ENCODE peak calls at places on chromosomes 12 and 14, in four cellular contexts. P is HEK293T, O is GM12878, T is K562. F is an unnamed sample.

GRCh38 chr14:99518441-99519346 is 37.5 kb downstream of the CCNK start:
- DNase-seq in T (peak), O (no peak), P (peak), F (peak)

GRCh38 chr12:90321369-90321768 is 612.7 kb upstream of the ATP2B1 start:
- DNase-seq in O (no peak), P (no peak), T (no peak), F (no peak)

GRCh38 chr12:107404981-107405380 is 280.6 kb upstream of the PWP1 start:
- DNase-seq in O (no peak), P (peak), T (peak), F (peak)

GRCh38 chr14:24416254-24416931 is 13.1 kb downstream of the CBLN3 start:
- DNase-seq in O (no peak), T (peak), P (no peak), F (no peak)

GRCh38 chr12:49868449-49868848 is 25.5 kb upstream of the BCDIN3D start:
- DNase-seq in P (no peak), O (no peak), T (no peak), F (no peak)

GRCh38 chr14:68612049-68612448 is 180.8 kb downstream of the ZFP36L1 start:
- DNase-seq in T (no peak), O (no peak), P (no peak), F (no peak)

GRCh38 chr12:6383572-6384498 is at the start of gene LTBR:
- DNase-seq in O (no peak), P (no peak), T (peak), F (peak)

GRCh38 chr12:108337235-108338223 is 1.6 kb downstream of the CMKLR1 start:
- DNase-seq in T (peak), P (peak), O (no peak), F (peak)

GRCh38 chr12:52499836-52500560 is 6.9 kb upstream of the KRT6A start:
- DNase-seq in T (no peak), P (no peak), O (no peak), F (no peak)

GRCh38 chr12:80192087-80192486 is 92.8 kb downstream of the OTOGL start:
- DNase-seq in P (no peak), T (no peak), O (no peak), F (no peak)

GRCh38 chr12:119686776-119687175 is 18.8 kb downstream of the PRKAB1 start:
- DNase-seq in O (no peak), T (no peak), P (no peak), F (no peak)
- TF ChIP-seq FOXK2 in O (no peak), T (no peak), P (no peak), F (no peak)

GRCh38 chr12:82655751-82656150 is 31.0 kb upstream of the TMTC2 start:
- DNase-seq in P (no peak), O (no peak), T (no peak), F (peak)
- TF ChIP-seq FOXK2 in P (no peak), O (no peak), T (no peak), F (no peak)

DNA sequence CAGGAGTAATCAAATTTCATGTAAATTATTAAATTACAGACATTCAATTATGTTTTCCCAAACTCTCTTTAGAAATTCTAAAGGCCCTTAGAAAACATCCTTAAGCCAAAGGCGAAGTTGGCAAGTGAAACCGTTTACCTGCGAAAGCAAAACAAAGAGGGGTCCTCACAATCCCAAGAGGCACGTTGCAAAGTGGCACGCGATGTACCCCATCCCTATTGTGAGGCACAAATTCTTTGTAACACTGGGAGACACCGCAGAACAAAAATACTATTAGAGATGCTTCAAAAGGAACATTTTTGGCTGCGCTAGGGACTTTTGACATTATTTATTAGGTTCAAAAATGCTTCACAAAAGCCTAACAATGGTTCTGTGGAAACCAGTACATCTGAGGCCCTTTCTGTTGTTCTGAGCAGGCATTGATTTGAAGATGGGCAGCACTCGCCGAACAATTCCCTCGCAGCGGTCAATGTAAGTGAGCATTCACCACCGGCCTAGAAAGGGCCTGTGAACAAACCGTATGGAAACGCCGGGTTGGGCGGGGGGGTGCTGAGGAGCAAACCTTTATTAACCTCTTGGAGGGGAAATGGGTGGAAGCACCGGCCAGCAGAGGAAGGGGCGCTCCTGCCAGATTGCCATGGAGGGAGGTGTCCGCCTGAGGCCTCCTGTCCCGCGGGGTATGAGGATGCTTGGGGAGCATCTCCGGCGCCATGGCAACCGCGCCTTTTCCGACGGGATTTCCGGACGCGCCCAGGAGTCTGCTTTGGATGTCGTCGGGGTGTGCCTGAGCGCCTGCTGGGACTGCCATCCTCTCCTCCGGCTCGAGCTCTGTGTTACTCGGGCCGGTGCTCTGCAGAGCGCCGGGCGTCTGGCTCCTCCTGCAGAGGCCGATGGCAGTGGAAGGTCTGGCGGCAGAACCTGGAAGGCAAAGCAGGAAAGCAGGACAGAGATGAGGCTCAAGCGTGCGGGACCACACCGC is 193.8 kb downstream of the C12orf42 start:
- DNase-seq in T (no peak), P (no peak), O (no peak), F (no peak)
- TF ChIP-seq FOXK2 in T (no peak), P (no peak), O (no peak), F (no peak)

GRCh38 chr12:111368291-111368683 is 608 bp downstream of the PHETA1 start:
- DNase-seq in P (no peak), T (no peak), O (no peak), F (no peak)
- TF ChIP-seq FOXK2 in P (no peak), T (no peak), O (no peak), F (no peak)